ENCODE peak calls at places on chromosomes 16 and 17, in six cellular contexts. A is ELF-1; H is stimulated activated CD4-positive, alpha-beta T cell treated with anti-CD3 and anti-CD28 coated beads, Interleukin-15, amount 100 ng/mL, for 48 hours; E is EL; K is IMR-90; Z is AG10803. Y is an unnamed sample.

GRCh38 chr17:48718162-48718780 is 4.0 kb downstream of the PRAC1 start:
- DNase-seq in H (no peak), A (no peak), Z (no peak), K (no peak), E (no peak), Y (no peak)

GRCh38 chr17:42554250-42555121 is 1.8 kb downstream of the HSD17B1 start:
- DNase-seq in E (peak), A (peak), H (peak), Z (peak), K (peak), Y (peak)

GRCh38 chr16:30010817-30011504 is at the start of gene DOC2A:
- DNase-seq in Z (no peak), K (no peak), H (no peak), A (no peak), E (no peak), Y (peak)

GRCh38 chr16:30659507-30660423 is 1.5 kb downstream of the FBRS start:
- DNase-seq in A (no peak), H (peak), Z (peak), K (no peak), E (peak), Y (peak)

GRCh38 chr17:81927653-81928496 is at the start of gene MAFG:
- DNase-seq in E (peak), A (peak), K (peak), Z (peak), H (peak), Y (peak)

GRCh38 chr17:42065201-42065600 is 14.8 kb upstream of the C17orf113 start:
- DNase-seq in Z (no peak), A (no peak), K (no peak), H (no peak), E (no peak), Y (no peak)

GRCh38 chr17:42325026-42325425 is 36.7 kb downstream of the STAT5A start:
- DNase-seq in E (peak), H (no peak), A (no peak), Z (peak), K (peak), Y (peak)

GRCh38 chr16:77213542-77214108 is 14.4 kb downstream of the SYCE1L start:
- DNase-seq in Z (peak), H (no peak), A (no peak), K (peak), E (peak), Y (peak)

GRCh38 chr16:50610331-50611262 is 62.4 kb downstream of the NKD1 start:
- DNase-seq in Z (no peak), K (no peak), H (no peak), E (no peak), A (peak), Y (no peak)

GRCh38 chr17:76716834-76717205 is 6.1 kb upstream of the MXRA7 start:
- DNase-seq in E (peak), K (peak), H (no peak), A (no peak), Z (peak), Y (peak)

GRCh38 chr16:8798174-8798527 is 512 bp downstream of the PMM2 start:
- DNase-seq in K (peak), H (no peak), Z (peak), E (no peak), A (no peak), Y (peak)

GRCh38 chr17:63399856-63400255 is 46.2 kb downstream of the CYB561 start:
- DNase-seq in Z (peak), H (no peak), K (peak), A (peak), E (no peak), Y (peak)

GRCh38 chr17:40090234-40091111 is 9.9 kb downstream of the NR1D1 start:
- DNase-seq in E (no peak), K (no peak), H (no peak), Z (no peak), A (no peak), Y (no peak)

GRCh38 chr17:8164815-8165131 is 2.0 kb upstream of the VAMP2 start:
- DNase-seq in H (no peak), A (no peak), E (no peak), K (no peak), Z (no peak), Y (no peak)

GRCh38 chr17:45628019-45628418 is 137.5 kb upstream of the PLEKHM1 start:
- DNase-seq in K (no peak), Z (no peak), A (peak), E (no peak), H (no peak), Y (no peak)

GRCh38 chr17:35243459-35244204 is 760 bp downstream of the SLFN5 start:
- DNase-seq in A (peak), K (peak), E (peak), H (peak), Z (peak), Y (peak)

GRCh38 chr17:13311301-13311700 is 290.4 kb downstream of the HS3ST3A1 start:
- DNase-seq in H (no peak), K (peak), E (peak), Z (peak), A (no peak), Y (peak)

GRCh38 chr16:88069397-88070168 is 118.3 kb downstream of the BANP start:
- DNase-seq in K (no peak), A (peak), E (no peak), H (no peak), Z (no peak), Y (no peak)

GRCh38 chr16:1261131-1261917 is 5.5 kb downstream of the TPSD1 start:
- DNase-seq in A (peak), H (no peak), Z (no peak), K (no peak), E (peak), Y (no peak)

GRCh38 chr17:70739046-70739445 is 569.7 kb downstream of the KCNJ2 start:
- DNase-seq in H (no peak), E (no peak), A (no peak), K (no peak), Z (no peak), Y (no peak)

GRCh38 chr17:55366020-55366481 is 55.6 kb downstream of the MMD start:
- DNase-seq in H (no peak), E (no peak), Z (no peak), A (peak), K (no peak), Y (no peak)

GRCh38 chr16:54242199-54242598 is 44.4 kb downstream of the IRX3 start:
- DNase-seq in E (no peak), Z (no peak), H (no peak), A (peak), K (no peak), Y (no peak)

GRCh38 chr17:77889135-77889505 is 69.4 kb upstream of the TNRC6C start:
- DNase-seq in E (no peak), H (no peak), Z (no peak), K (no peak), A (no peak), Y (no peak)

GRCh38 chr16:2919511-2920255 is 8.0 kb downstream of the FLYWCH1 start:
- DNase-seq in E (peak), K (peak), H (peak), A (peak), Z (peak), Y (peak)

GRCh38 chr16:56199164-56199563 is 7.9 kb downstream of the GNAO1 start:
- DNase-seq in A (no peak), H (peak), Z (no peak), K (no peak), E (no peak), Y (no peak)

GRCh38 chr17:63455417-63455816 is 9.3 kb upstream of the CYB561 start:
- DNase-seq in K (no peak), H (no peak), E (no peak), Z (no peak), A (no peak), Y (no peak)

GRCh38 chr16:81366316-81366932 is 51.7 kb downstream of the GAN start:
- DNase-seq in A (no peak), Z (peak), K (peak), E (peak), H (no peak), Y (peak)

GRCh38 chr17:37815516-37815915 is 70.7 kb upstream of the HNF1B start:
- DNase-seq in K (no peak), A (no peak), Z (no peak), E (no peak), H (no peak), Y (no peak)

GRCh38 chr17:34241062-34241461 is 14.0 kb upstream of the CCL2 start:
- DNase-seq in A (no peak), Z (peak), E (peak), K (peak), H (no peak), Y (no peak)

GRCh38 chr17:8463089-8463488 is 27.4 kb downstream of the NDEL1 start:
- DNase-seq in E (no peak), K (peak), H (no peak), A (no peak), Z (peak), Y (peak)